ENCODE peak calls at places on chromosome 21, in eight cellular contexts. R, V, G, P, N, C, D and L are unnamed samples.

GRCh38 chr21:36973986-36974850 is 7.7 kb upstream of the HLCS start:
- DNase-seq in G (no peak), R (no peak), D (no peak), V (no peak), C (no peak), N (no peak), P (no peak), L (no peak)

GRCh38 chr21:45833437-45833836 is 148.1 kb upstream of the COL6A1 start:
- DNase-seq in D (no peak), P (no peak), G (peak), V (no peak), N (no peak), R (no peak), C (no peak), L (no peak)

GRCh38 chr21:34029724-34030528 is 43.5 kb upstream of the MRPS6 start:
- DNase-seq in G (peak), P (peak), C (no peak), N (peak), R (peak), D (no peak), V (peak), L (no peak)

GRCh38 chr21:38349111-38349746 is 92.4 kb downstream of the KCNJ15 start:
- DNase-seq in V (peak), G (no peak), C (peak), P (no peak), R (no peak), N (no peak), D (no peak), L (no peak)

GRCh38 chr21:29311802-29312201 is 13.1 kb downstream of the BACH1 start:
- DNase-seq in N (no peak), R (no peak), D (no peak), G (no peak), V (no peak), P (no peak), C (no peak), L (no peak)

GRCh38 chr21:29144736-29145353 is 14.4 kb downstream of the MAP3K7CL start:
- DNase-seq in G (no peak), P (no peak), R (no peak), D (no peak), C (no peak), N (no peak), V (no peak), L (no peak)

GRCh38 chr21:45019076-45019886 is 55.1 kb upstream of the ADARB1 start:
- DNase-seq in P (peak), R (no peak), D (no peak), C (no peak), N (no peak), G (no peak), V (no peak), L (no peak)

GRCh38 chr21:28892550-28893111 is 100.0 kb downstream of the LTN1 start:
- DNase-seq in D (no peak), C (no peak), N (no peak), P (no peak), R (no peak), G (no peak), V (no peak), L (no peak)

GRCh38 chr21:39014751-39015150 is 168.5 kb downstream of the PSMG1 start:
- DNase-seq in G (no peak), P (no peak), R (no peak), C (no peak), D (no peak), N (no peak), V (peak), L (no peak)

GRCh38 chr21:41564871-41565281 is 56.9 kb upstream of the TMPRSS2 start:
- DNase-seq in G (peak), V (peak), N (no peak), R (no peak), D (no peak), P (no peak), C (no peak), L (no peak)

GRCh38 chr21:17352937-17353655 is 159.7 kb upstream of the CXADR start:
- DNase-seq in D (peak), N (no peak), P (no peak), C (peak), R (no peak), G (no peak), V (no peak), L (no peak)